ENCODE peak calls at places on chromosome 9, in seven cellular contexts. One of them, this sample, is unnamed.

GRCh38 chr9:7185612-7186011 is 427.8 kb downstream of the KDM4C start:
- DNase-seq in AG08395: peak
- DNase-seq in hypothalamus: no peak
- DNase-seq in head of caudate nucleus: no peak
- DNase-seq in erythroblast: no peak
- DNase-seq in HS-5: peak
- DNase-seq in A172: peak
- DNase-seq in this sample: no peak

GRCh38 chr9:5392285-5392684 is 45.4 kb downstream of the PLGRKT start:
- DNase-seq in A172: no peak
- DNase-seq in AG08395: no peak
- DNase-seq in hypothalamus: no peak
- DNase-seq in head of caudate nucleus: no peak
- DNase-seq in HS-5: no peak
- DNase-seq in erythroblast: no peak
- DNase-seq in this sample: no peak

GRCh38 chr9:131738293-131738692 is 1.6 kb downstream of the RAPGEF1 start:
- DNase-seq in AG08395: no peak
- DNase-seq in A172: no peak
- DNase-seq in hypothalamus: no peak
- DNase-seq in HS-5: no peak
- DNase-seq in head of caudate nucleus: no peak
- DNase-seq in erythroblast: no peak
- DNase-seq in this sample: no peak

GRCh38 chr9:133635506-133635902 is 659 bp upstream of the DBH start:
- DNase-seq in HS-5: no peak
- DNase-seq in AG08395: no peak
- DNase-seq in erythroblast: no peak
- DNase-seq in head of caudate nucleus: no peak
- DNase-seq in hypothalamus: no peak
- DNase-seq in A172: no peak
- DNase-seq in this sample: no peak

GRCh38 chr9:15510789-15511575 is at the start of gene PSIP1:
- DNase-seq in A172: peak
- DNase-seq in AG08395: peak
- DNase-seq in head of caudate nucleus: peak
- DNase-seq in HS-5: peak
- DNase-seq in erythroblast: peak
- DNase-seq in hypothalamus: peak
- DNase-seq in this sample: peak

GRCh38 chr9:70257991-70258691 is 637 bp upstream of the SMC5 start:
- DNase-seq in hypothalamus: no peak
- DNase-seq in AG08395: peak
- DNase-seq in A172: peak
- DNase-seq in head of caudate nucleus: peak
- DNase-seq in HS-5: peak
- DNase-seq in erythroblast: peak
- DNase-seq in this sample: peak

GRCh38 chr9:112868461-112868860 is 22.2 kb downstream of the SLC46A2 start:
- DNase-seq in erythroblast: no peak
- DNase-seq in A172: no peak
- DNase-seq in head of caudate nucleus: no peak
- DNase-seq in AG08395: no peak
- DNase-seq in hypothalamus: no peak
- DNase-seq in HS-5: no peak
- DNase-seq in this sample: no peak

GRCh38 chr9:127733609-127734008 is 1.5 kb downstream of the TOR2A start:
- DNase-seq in hypothalamus: no peak
- DNase-seq in A172: no peak
- DNase-seq in AG08395: no peak
- DNase-seq in erythroblast: no peak
- DNase-seq in head of caudate nucleus: no peak
- DNase-seq in HS-5: no peak
- DNase-seq in this sample: no peak

GRCh38 chr9:134217431-134218210 is 53.3 kb upstream of the RNU6ATAC start:
- DNase-seq in HS-5: no peak
- DNase-seq in A172: no peak
- DNase-seq in head of caudate nucleus: no peak
- DNase-seq in AG08395: no peak
- DNase-seq in hypothalamus: no peak
- DNase-seq in erythroblast: peak
- DNase-seq in this sample: no peak

GRCh38 chr9:37966443-37967271 is 62.7 kb upstream of the SLC25A51 start:
- DNase-seq in HS-5: no peak
- DNase-seq in A172: peak
- DNase-seq in hypothalamus: no peak
- DNase-seq in head of caudate nucleus: no peak
- DNase-seq in AG08395: no peak
- DNase-seq in erythroblast: peak
- DNase-seq in this sample: no peak

GRCh38 chr9:83199240-83199639 is 136.3 kb upstream of the RASEF start:
- DNase-seq in A172: peak
- DNase-seq in AG08395: peak
- DNase-seq in erythroblast: peak
- DNase-seq in head of caudate nucleus: peak
- DNase-seq in hypothalamus: peak
- DNase-seq in HS-5: no peak
- DNase-seq in this sample: peak

GRCh38 chr9:136539427-136540412 is 6.1 kb downstream of the NOTCH1 start:
- DNase-seq in A172: no peak
- DNase-seq in head of caudate nucleus: peak
- DNase-seq in AG08395: peak
- DNase-seq in HS-5: no peak
- DNase-seq in hypothalamus: peak
- DNase-seq in erythroblast: peak
- DNase-seq in this sample: peak

GRCh38 chr9:69455311-69455710 is 130.3 kb downstream of the ENTREP1 start:
- DNase-seq in hypothalamus: no peak
- DNase-seq in HS-5: no peak
- DNase-seq in erythroblast: no peak
- DNase-seq in head of caudate nucleus: no peak
- DNase-seq in AG08395: no peak
- DNase-seq in A172: no peak
- DNase-seq in this sample: no peak

GRCh38 chr9:102518324-102518723 is 476.8 kb upstream of the CYLC2 start:
- DNase-seq in A172: no peak
- DNase-seq in head of caudate nucleus: no peak
- DNase-seq in AG08395: no peak
- DNase-seq in erythroblast: no peak
- DNase-seq in hypothalamus: no peak
- DNase-seq in HS-5: no peak
- DNase-seq in this sample: no peak

GRCh38 chr9:8572209-8572608 is 772.6 kb upstream of the DMAC1 start:
- DNase-seq in hypothalamus: no peak
- DNase-seq in erythroblast: no peak
- DNase-seq in head of caudate nucleus: no peak
- DNase-seq in AG08395: no peak
- DNase-seq in HS-5: no peak
- DNase-seq in A172: no peak
- DNase-seq in this sample: no peak

GRCh38 chr9:121888438-121888775 is 204.7 kb downstream of the TTLL11 start:
- DNase-seq in head of caudate nucleus: peak
- DNase-seq in AG08395: peak
- DNase-seq in A172: peak
- DNase-seq in erythroblast: no peak
- DNase-seq in HS-5: no peak
- DNase-seq in hypothalamus: no peak
- DNase-seq in this sample: no peak

GRCh38 chr9:134870746-134871667 is 9.6 kb upstream of the FCN2 start:
- DNase-seq in AG08395: no peak
- DNase-seq in erythroblast: no peak
- DNase-seq in head of caudate nucleus: no peak
- DNase-seq in hypothalamus: no peak
- DNase-seq in A172: no peak
- DNase-seq in HS-5: no peak
- DNase-seq in this sample: no peak

GRCh38 chr9:122180633-122181032 is 20.9 kb downstream of the MORN5 start:
- DNase-seq in A172: peak
- DNase-seq in HS-5: peak
- DNase-seq in head of caudate nucleus: peak
- DNase-seq in AG08395: peak
- DNase-seq in hypothalamus: no peak
- DNase-seq in erythroblast: peak
- DNase-seq in this sample: no peak

GRCh38 chr9:36991516-36992134 is 42.4 kb downstream of the PAX5 start:
- DNase-seq in erythroblast: peak
- DNase-seq in AG08395: no peak
- DNase-seq in hypothalamus: no peak
- DNase-seq in head of caudate nucleus: no peak
- DNase-seq in A172: no peak
- DNase-seq in HS-5: no peak
- DNase-seq in this sample: no peak

GRCh38 chr9:3830296-3830695 is 304.5 kb upstream of the RFX3 start:
- DNase-seq in HS-5: no peak
- DNase-seq in A172: no peak
- DNase-seq in AG08395: no peak
- DNase-seq in hypothalamus: no peak
- DNase-seq in head of caudate nucleus: no peak
- DNase-seq in erythroblast: no peak
- DNase-seq in this sample: no peak

GRCh38 chr9:69036799-69037198 is 1.2 kb downstream of the FXN start:
- DNase-seq in AG08395: no peak
- DNase-seq in head of caudate nucleus: no peak
- DNase-seq in hypothalamus: no peak
- DNase-seq in HS-5: no peak
- DNase-seq in A172: no peak
- DNase-seq in erythroblast: peak
- DNase-seq in this sample: no peak

GRCh38 chr9:126791406-126792230 is 13.2 kb upstream of the ZBTB43 start:
- DNase-seq in HS-5: peak
- DNase-seq in AG08395: peak
- DNase-seq in erythroblast: no peak
- DNase-seq in hypothalamus: no peak
- DNase-seq in head of caudate nucleus: no peak
- DNase-seq in A172: peak
- DNase-seq in this sample: no peak

GRCh38 chr9:2610985-2611384 is 10.6 kb upstream of the VLDLR start:
- DNase-seq in head of caudate nucleus: no peak
- DNase-seq in AG08395: no peak
- DNase-seq in hypothalamus: no peak
- DNase-seq in A172: no peak
- DNase-seq in erythroblast: no peak
- DNase-seq in HS-5: no peak
- DNase-seq in this sample: no peak

GRCh38 chr9:23120630-23121029 is 674.0 kb downstream of the DMRTA1 start:
- DNase-seq in AG08395: no peak
- DNase-seq in HS-5: no peak
- DNase-seq in head of caudate nucleus: no peak
- DNase-seq in A172: no peak
- DNase-seq in hypothalamus: no peak
- DNase-seq in erythroblast: no peak
- DNase-seq in this sample: no peak

GRCh38 chr9:116275418-116276295 is 122.1 kb downstream of the PAPPA start:
- DNase-seq in erythroblast: no peak
- DNase-seq in AG08395: peak
- DNase-seq in A172: peak
- DNase-seq in head of caudate nucleus: no peak
- DNase-seq in hypothalamus: no peak
- DNase-seq in HS-5: no peak
- DNase-seq in this sample: no peak

GRCh38 chr9:89666950-89667349 is 62.1 kb downstream of the GADD45G start:
- DNase-seq in hypothalamus: no peak
- DNase-seq in A172: no peak
- DNase-seq in HS-5: no peak
- DNase-seq in AG08395: no peak
- DNase-seq in erythroblast: no peak
- DNase-seq in head of caudate nucleus: no peak
- DNase-seq in this sample: no peak

GRCh38 chr9:72600671-72601070 is 79.3 kb downstream of the TMC1 start:
- DNase-seq in HS-5: no peak
- DNase-seq in erythroblast: no peak
- DNase-seq in AG08395: no peak
- DNase-seq in hypothalamus: no peak
- DNase-seq in A172: no peak
- DNase-seq in head of caudate nucleus: no peak
- DNase-seq in this sample: no peak

GRCh38 chr9:137437691-137438590 is 3.2 kb downstream of the ENTPD8 start:
- DNase-seq in A172: no peak
- DNase-seq in head of caudate nucleus: no peak
- DNase-seq in erythroblast: no peak
- DNase-seq in AG08395: no peak
- DNase-seq in HS-5: no peak
- DNase-seq in hypothalamus: no peak
- DNase-seq in this sample: no peak

GRCh38 chr9:135905380-135906282 is 1.7 kb downstream of the CAMSAP1 start:
- DNase-seq in HS-5: no peak
- DNase-seq in A172: peak
- DNase-seq in AG08395: no peak
- DNase-seq in head of caudate nucleus: no peak
- DNase-seq in erythroblast: peak
- DNase-seq in hypothalamus: no peak
- DNase-seq in this sample: no peak

GRCh38 chr9:133810556-133811195 is 72.5 kb upstream of the SARDH start:
- DNase-seq in head of caudate nucleus: no peak
- DNase-seq in hypothalamus: no peak
- DNase-seq in erythroblast: no peak
- DNase-seq in HS-5: no peak
- DNase-seq in AG08395: no peak
- DNase-seq in A172: no peak
- DNase-seq in this sample: no peak

GRCh38 chr9:81108391-81108790 is 581.0 kb downstream of the TLE1 start:
- DNase-seq in head of caudate nucleus: no peak
- DNase-seq in A172: peak
- DNase-seq in HS-5: peak
- DNase-seq in hypothalamus: no peak
- DNase-seq in AG08395: no peak
- DNase-seq in erythroblast: no peak
- DNase-seq in this sample: no peak

GRCh38 chr9:129483467-129484324 is 137.2 kb downstream of the C9orf50 start:
- DNase-seq in HS-5: no peak
- DNase-seq in head of caudate nucleus: peak
- DNase-seq in A172: peak
- DNase-seq in hypothalamus: peak
- DNase-seq in AG08395: peak
- DNase-seq in erythroblast: peak
- DNase-seq in this sample: peak

This sample was measured in midbrain.